ENCODE peak calls at places on chromosome 4, in seven cellular contexts. R is cardiac fibroblast; M is CD8-positive, alpha-beta memory T cell; Y is RWPE1; S is AG09319; B is activated CD4-positive, alpha-beta T cell treated with anti-CD3 and anti-CD28 coated beads for 24 hours; X is pancreas. A is an unnamed sample.

GRCh38 chr4:38449506-38450174 is 214.4 kb upstream of the KLF3 start:
- DNase-seq in X (peak), B (no peak), Y (no peak), S (no peak), R (no peak), M (no peak), A (no peak)

GRCh38 chr4:64899563-64899962 is 490.3 kb upstream of the TECRL start:
- DNase-seq in S (no peak), B (no peak), X (no peak), R (no peak), M (no peak), Y (no peak), A (no peak)

GRCh38 chr4:128979934-128980333 is 113.4 kb downstream of the SCLT1 start:
- DNase-seq in R (peak), X (no peak), Y (peak), B (no peak), S (peak), M (no peak), A (peak)

GRCh38 chr4:5926601-5927000 is 33.7 kb upstream of the CRMP1 start:
- DNase-seq in B (no peak), X (no peak), S (no peak), R (no peak), M (no peak), Y (no peak), A (no peak)

GRCh38 chr4:24752140-24752539 is 43.2 kb upstream of the SOD3 start:
- DNase-seq in R (no peak), X (no peak), Y (no peak), S (no peak), B (no peak), M (no peak), A (no peak)

GRCh38 chr4:73904491-73904890 is 35.3 kb downstream of the CXCL1 start:
- DNase-seq in X (no peak), Y (no peak), R (peak), M (no peak), S (no peak), B (no peak), A (no peak)

GRCh38 chr4:137621056-137621455 is 88.8 kb upstream of the PCDH18 start:
- DNase-seq in X (no peak), B (no peak), M (no peak), S (no peak), Y (no peak), R (no peak), A (no peak)

GRCh38 chr4:83285022-83285387 is 407 bp upstream of the COQ2 start:
- DNase-seq in Y (peak), M (no peak), B (no peak), R (peak), S (peak), X (no peak), A (peak)

GRCh38 chr4:5952286-5953002 is 59.6 kb upstream of the CRMP1 start:
- DNase-seq in B (no peak), R (no peak), M (no peak), S (no peak), Y (no peak), X (no peak), A (no peak)

GRCh38 chr4:33930497-33930896 is 2313.8 kb downstream of the ARAP2 start:
- DNase-seq in R (peak), B (no peak), X (no peak), M (no peak), Y (no peak), S (no peak), A (no peak)

GRCh38 chr4:9703391-9703790 is 78.0 kb upstream of the DRD5 start:
- DNase-seq in S (no peak), Y (peak), M (peak), B (peak), R (peak), X (no peak), A (peak)

GRCh38 chr4:55321707-55322264 is 24.3 kb upstream of the SRD5A3 start:
- DNase-seq in Y (peak), S (peak), B (peak), X (no peak), M (no peak), R (peak), A (peak)

GRCh38 chr4:143397335-143397734 is 60.7 kb downstream of the GAB1 start:
- DNase-seq in R (peak), S (no peak), B (no peak), Y (no peak), M (no peak), X (no peak), A (peak)

GRCh38 chr4:150999091-150999490 is 16.0 kb downstream of the LRBA start:
- DNase-seq in B (no peak), X (no peak), S (no peak), M (no peak), R (no peak), Y (no peak), A (no peak)

GRCh38 chr4:101020956-101021355 is 326.4 kb downstream of the PPP3CA start:
- DNase-seq in X (no peak), Y (peak), R (peak), B (no peak), S (no peak), M (no peak), A (peak)